ENCODE peak calls at places on chromosomes 7 and 10, in five cellular contexts. C is K562, D is HepG2, F is H1, K is GM12878. T is an unnamed sample.
A peak's percentile ranks its signal among the peaks of the same experiment; 100 is the strongest.

GRCh38 chr7:11437987-11438386 is 394.0 kb downstream of the THSD7A start:
- DNase-seq in C (no peak), D (no peak), F (no peak), K (no peak), T (no peak)

GRCh38 chr7:12210179-12211053 is 678 bp upstream of the TMEM106B start:
- DNase-seq in F (no peak), C (no peak), K (no peak), D (peak; percentile 0), T (no peak)

GRCh38 chr10:51162002-51162401 is 87.7 kb downstream of the PRKG1 start:
- DNase-seq in K (no peak), F (no peak), D (no peak), C (no peak), T (peak; percentile 34)

GRCh38 chr7:83985766-83986165 is 208.8 kb downstream of the SEMA3A start:
- DNase-seq in K (no peak), C (no peak), F (no peak), D (no peak), T (no peak)

GRCh38 chr7:27112960-27113949 is 10.8 kb upstream of the HOXA2 start:
- DNase-seq in D (no peak), C (peak; percentile 63), F (no peak), K (no peak), T (peak; percentile 61)

GRCh38 chr7:77537595-77538185 is 595 bp downstream of the PTPN12 start:
- DNase-seq in D (peak; percentile 32), K (no peak), C (peak; percentile 71), F (no peak), T (peak; percentile 47)

GRCh38 chr10:70619271-70620019 is 16.9 kb upstream of the PRF1 start:
- DNase-seq in K (no peak), D (no peak), F (no peak), C (peak; percentile 88), T (no peak)

GRCh38 chr10:132373241-132373955 is 23.6 kb upstream of the PWWP2B start:
- DNase-seq in K (no peak), D (no peak), C (no peak), F (no peak), T (no peak)

GRCh38 chr10:31617133-31617532 is 298.1 kb downstream of the ZEB1 start:
- DNase-seq in D (no peak), K (no peak), C (no peak), F (no peak), T (no peak)

GRCh38 chr7:127391591-127392181 is 822 bp downstream of the ZNF800 start:
- DNase-seq in F (no peak), C (peak; percentile 56), D (no peak), K (no peak), T (peak; percentile 22)

GRCh38 chr10:78508955-78509354 is 475.3 kb downstream of the RPS24 start:
- DNase-seq in C (no peak), F (no peak), K (no peak), D (no peak), T (no peak)

GRCh38 chr10:30755474-30755873 is 125.9 kb upstream of the LYZL2 start:
- DNase-seq in C (no peak), D (no peak), K (no peak), F (no peak), T (no peak)

GRCh38 chr10:124006526-124006925 is 86.9 kb downstream of the CHST15 start:
- DNase-seq in K (no peak), F (no peak), C (no peak), D (no peak), T (no peak)

GRCh38 chr7:19133891-19134290 is 11.3 kb downstream of the FERD3L start:
- DNase-seq in K (no peak), D (no peak), C (no peak), F (no peak), T (no peak)

GRCh38 chr7:131249483-131249882 is 78.2 kb upstream of the MKLN1 start:
- DNase-seq in C (no peak), K (no peak), F (no peak), D (no peak), T (no peak)

GRCh38 chr10:29131952-29132820 is 156.7 kb upstream of the LYZL1 start:
- DNase-seq in K (no peak), D (peak; percentile 36), F (no peak), C (peak; percentile 92), T (no peak)

GRCh38 chr10:64115913-64116643 is 594.9 kb downstream of the REEP3 start:
- DNase-seq in D (no peak), K (no peak), F (no peak), C (peak; percentile 11), T (peak; percentile 56)

GRCh38 chr10:124990671-124991625 is 49.0 kb downstream of the ZRANB1 start:
- DNase-seq in K (no peak), F (no peak), D (no peak), C (no peak), T (no peak)

GRCh38 chr10:27794157-27794556 is 48.5 kb upstream of the MKX start:
- DNase-seq in D (no peak), F (no peak), K (no peak), C (peak; percentile 12), T (no peak)

GRCh38 chr7:71237945-71238344 is 106.0 kb downstream of the GALNT17 start:
- DNase-seq in F (no peak), K (no peak), D (no peak), C (no peak), T (peak; percentile 23)

GRCh38 chr7:126557271-126557670 is 695.5 kb downstream of the GRM8 start:
- DNase-seq in C (no peak), D (no peak), F (no peak), K (no peak), T (no peak)

GRCh38 chr7:18230271-18230670 is 202.6 kb upstream of the PRPS1L1 start:
- DNase-seq in C (no peak), D (no peak), F (no peak), K (no peak), T (no peak)

GRCh38 chr10:73991846-73992245 is 6.1 kb upstream of the VCL start:
- DNase-seq in F (no peak), D (no peak), C (peak; percentile 92), K (no peak), T (no peak)

GRCh38 chr7:142463401-142463850 is 205.6 kb upstream of the PRSS58 start:
- DNase-seq in D (no peak), C (no peak), K (no peak), F (no peak), T (no peak)

GRCh38 chr10:90318659-90319058 is 539.2 kb downstream of the HTR7 start:
- DNase-seq in K (no peak), C (no peak), F (no peak), D (no peak), T (no peak)

GRCh38 chr7:6446977-6447588 is 671 bp downstream of the DAGLB start:
- DNase-seq in F (no peak), C (peak; percentile 82), K (no peak), D (peak; percentile 78), T (peak; percentile 70)

GRCh38 chr10:129945031-129945430 is 19.0 kb downstream of the EBF3 start:
- DNase-seq in C (no peak), D (no peak), K (no peak), F (no peak), T (no peak)

GRCh38 chr10:70477661-70478162 is 855 bp upstream of the PALD1 start:
- DNase-seq in C (peak; percentile 63), F (no peak), K (no peak), D (peak; percentile 13), T (no peak)

GRCh38 chr7:80807166-80807900 is 111.5 kb downstream of the SEMA3C start:
- DNase-seq in F (no peak), D (no peak), C (no peak), K (no peak), T (no peak)

GRCh38 chr7:80809545-80809944 is 109.3 kb downstream of the SEMA3C start:
- DNase-seq in C (no peak), D (no peak), F (no peak), K (no peak), T (no peak)

GRCh38 chr7:80806653-80807052 is 112.2 kb downstream of the SEMA3C start:
- DNase-seq in F (no peak), C (no peak), K (no peak), D (no peak), T (no peak)

DNA sequence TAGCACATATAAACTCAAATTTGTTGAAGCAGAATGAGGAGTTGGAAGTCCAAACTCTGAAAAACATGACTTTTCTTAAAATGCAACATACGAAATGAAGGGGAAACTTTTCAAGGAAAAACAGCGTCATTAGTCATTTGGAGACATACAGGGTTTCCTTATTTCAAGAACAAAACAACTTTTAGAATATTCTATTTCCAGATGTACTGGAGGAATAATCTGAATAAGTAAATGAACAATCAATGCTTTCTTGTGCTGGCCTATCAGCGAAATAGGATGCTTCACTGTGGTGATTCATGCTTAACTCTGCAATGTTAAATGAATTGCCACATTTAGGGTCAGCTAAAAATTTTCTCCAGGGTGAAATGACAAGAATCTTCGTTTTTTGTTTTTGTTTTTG is 114.3 kb downstream of the SEMA3C start:
- DNase-seq in F (no peak), K (no peak), D (no peak), C (no peak), T (no peak)
- TF ChIP-seq CREB1 in F (no peak), K (no peak), D (no peak), C (no peak), T (no peak)

GRCh38 chr7:147376152-147376551 is 1214.4 kb upstream of the C7orf33 start:
- DNase-seq in D (no peak), C (no peak), F (no peak), K (no peak), T (no peak)
- TF ChIP-seq MAX in D (no peak), C (no peak), F (no peak), K (no peak), T (no peak)

GRCh38 chr7:1521454-1521853 is 9.0 kb upstream of the MAFK start:
- DNase-seq in C (no peak), D (no peak), K (no peak), F (no peak), T (no peak)

GRCh38 chr7:1516586-1517251 is 12.5 kb upstream of the INTS1 start:
- DNase-seq in C (no peak), F (no peak), D (no peak), K (no peak), T (no peak)

GRCh38 chr7:1523208-1523607 is 7.3 kb upstream of the MAFK start:
- DNase-seq in C (no peak), D (no peak), K (no peak), F (no peak), T (no peak)

GRCh38 chr7:1523838-1524237 is 6.7 kb upstream of the MAFK start:
- DNase-seq in C (no peak), K (no peak), F (no peak), D (no peak), T (no peak)

GRCh38 chr7:1520574-1521234 is 9.8 kb upstream of the MAFK start:
- DNase-seq in K (no peak), D (peak; percentile 96), C (no peak), F (no peak), T (no peak)
- TF ChIP-seq CREB1 in K (no peak), D (peak; percentile 95), C (peak; percentile 63), F (no peak), T (no peak)

GRCh38 chr7:74503943-74504342 is 50.2 kb downstream of the GTF2IRD1 start:
- DNase-seq in C (no peak), K (no peak), D (no peak), F (no peak), T (no peak)

GRCh38 chr7:74503061-74503460 is 49.4 kb downstream of the GTF2IRD1 start:
- DNase-seq in D (no peak), C (no peak), F (no peak), K (no peak), T (no peak)

GRCh38 chr7:74499835-74500388 is 46.2 kb downstream of the GTF2IRD1 start:
- DNase-seq in K (no peak), F (no peak), D (no peak), C (no peak), T (no peak)

GRCh38 chr7:74501298-74501697 is 47.6 kb downstream of the GTF2IRD1 start:
- DNase-seq in K (no peak), C (no peak), F (no peak), D (no peak), T (no peak)

GRCh38 chr7:74502216-74502891 is 48.6 kb downstream of the GTF2IRD1 start:
- DNase-seq in D (no peak), K (no peak), C (no peak), F (no peak), T (no peak)
- TF ChIP-seq MAX in D (no peak), K (no peak), C (no peak), F (no peak), T (no peak)

T was measured in WTC11.